ENCODE peak calls at places on chromosomes 6 and 20, in five cellular contexts. M, U, T, G and N are unnamed samples.

GRCh38 chr6:97865612-97866011 is 582.6 kb upstream of the MMS22L start:
- DNase-seq in M (no peak), U (no peak), T (no peak), G (no peak), N (no peak)

GRCh38 chr20:23103284-23104018 is 17.3 kb upstream of the CD93 start:
- DNase-seq in M (no peak), U (peak; percentile 46), T (no peak), G (no peak), N (no peak)

GRCh38 chr6:37056439-37057127 is 51.1 kb downstream of the FGD2 start:
- DNase-seq in M (no peak), U (no peak), T (no peak), G (no peak), N (no peak)

GRCh38 chr20:56328861-56329260 is 29.9 kb upstream of the FAM210B start:
- DNase-seq in M (no peak), U (peak; percentile 4), T (no peak), G (no peak), N (no peak)

GRCh38 chr6:161101517-161101916 is 109.9 kb downstream of the MAP3K4 start:
- DNase-seq in M (no peak), U (no peak), T (no peak), G (peak; percentile 41), N (no peak)

GRCh38 chr6:45479834-45480696 is 102.3 kb upstream of the SUPT3H start:
- DNase-seq in M (no peak), U (no peak), T (no peak), G (no peak), N (no peak)

GRCh38 chr20:11728937-11729336 is 188.8 kb upstream of the BTBD3 start:
- DNase-seq in M (no peak), U (no peak), T (no peak), G (no peak), N (no peak)

GRCh38 chr6:110341671-110342304 is 16.4 kb downstream of the METTL24 start:
- DNase-seq in M (peak; percentile 58), U (no peak), T (no peak), G (peak; percentile 64), N (no peak)

GRCh38 chr6:16982827-16983226 is 119.0 kb upstream of the STMND1 start:
- DNase-seq in M (no peak), U (peak; percentile 72), T (no peak), G (no peak), N (no peak)

GRCh38 chr20:38875170-38875993 is 50.8 kb upstream of the FAM83D start:
- DNase-seq in M (no peak), U (no peak), T (no peak), G (peak; percentile 90), N (no peak)

GRCh38 chr20:20010639-20011500 is 6.3 kb upstream of the NAA20 start:
- DNase-seq in M (no peak), U (peak; percentile 25), T (peak; percentile 20), G (no peak), N (peak; percentile 45)

GRCh38 chr6:142885182-142885867 is 59.7 kb downstream of the HIVEP2 start:
- DNase-seq in M (peak; percentile 87), U (peak; percentile 97), T (peak; percentile 75), G (no peak), N (no peak)

GRCh38 chr6:31143148-31143547 is 4.3 kb upstream of the PSORS1C2 start:
- DNase-seq in M (no peak), U (peak; percentile 89), T (peak; percentile 42), G (no peak), N (no peak)

GRCh38 chr6:129598244-129599187 is 111.5 kb downstream of the ARHGAP18 start:
- DNase-seq in M (no peak), U (peak; percentile 92), T (peak; percentile 68), G (no peak), N (no peak)

GRCh38 chr20:4893709-4894108 is 107.6 kb downstream of the SLC23A2 start:
- DNase-seq in M (no peak), U (no peak), T (no peak), G (no peak), N (no peak)

GRCh38 chr20:47764154-47764734 is 21.0 kb downstream of the SULF2 start:
- DNase-seq in M (peak; percentile 68), U (no peak), T (no peak), G (peak; percentile 34), N (no peak)

GRCh38 chr6:46059608-46060007 is 43.9 kb upstream of the CLIC5 start:
- DNase-seq in M (no peak), U (no peak), T (no peak), G (no peak), N (no peak)

GRCh38 chr20:45946149-45946970 is 11.9 kb downstream of the PCIF1 start:
- DNase-seq in M (no peak), U (peak; percentile 80), T (no peak), G (no peak), N (no peak)

GRCh38 chr6:138088307-138088744 is 18.9 kb downstream of the PERP start:
- DNase-seq in M (no peak), U (peak; percentile 73), T (peak; percentile 35), G (no peak), N (no peak)

GRCh38 chr20:63084563-63084927 is 77.8 kb upstream of the BHLHE23 start:
- DNase-seq in M (peak; percentile 68), U (no peak), T (no peak), G (peak; percentile 4), N (no peak)

GRCh38 chr20:55974491-55975202 is 30.7 kb downstream of the CBLN4 start:
- DNase-seq in M (no peak), U (no peak), T (no peak), G (no peak), N (no peak)

GRCh38 chr20:57389695-57390603 is 1.2 kb upstream of the RBM38 start:
- DNase-seq in M (no peak), U (no peak), T (no peak), G (peak; percentile 13), N (no peak)

GRCh38 chr20:11260611-11261010 is 586.8 kb upstream of the JAG1 start:
- DNase-seq in M (no peak), U (peak; percentile 13), T (no peak), G (no peak), N (no peak)

GRCh38 chr6:147201885-147202515 is 2.2 kb upstream of the STXBP5 start:
- DNase-seq in M (peak; percentile 58), U (peak; percentile 39), T (peak; percentile 51), G (peak; percentile 53), N (no peak)

GRCh38 chr6:121319112-121319553 is 15.1 kb downstream of the TBC1D32 start:
- DNase-seq in M (no peak), U (peak; percentile 56), T (no peak), G (no peak), N (no peak)

GRCh38 chr20:48359692-48360337 is 468.0 kb downstream of the PREX1 start:
- DNase-seq in M (peak; percentile 70), U (no peak), T (no peak), G (no peak), N (no peak)

GRCh38 chr20:48335421-48336090 is 492.2 kb downstream of the PREX1 start:
- DNase-seq in M (no peak), U (no peak), T (no peak), G (no peak), N (no peak)

GRCh38 chr20:62186887-62187866 is 4.3 kb downstream of the MTG2 start:
- DNase-seq in M (no peak), U (peak; percentile 68), T (no peak), G (no peak), N (no peak)

GRCh38 chr6:82331031-82331773 is 32.4 kb upstream of the TPBG start:
- DNase-seq in M (no peak), U (peak; percentile 68), T (peak; percentile 17), G (no peak), N (no peak)

GRCh38 chr20:61443541-61444126 is 191.6 kb downstream of the CDH4 start:
- DNase-seq in M (peak; percentile 25), U (peak; percentile 3), T (no peak), G (no peak), N (no peak)

GRCh38 chr20:18056174-18057105 is 1.3 kb downstream of the OVOL2 start:
- DNase-seq in M (peak; percentile 49), U (no peak), T (no peak), G (no peak), N (no peak)

GRCh38 chr6:54031194-54031593 is 80.0 kb upstream of the MLIP start:
- DNase-seq in M (no peak), U (no peak), T (no peak), G (no peak), N (no peak)

GRCh38 chr20:23697947-23698346 is 9.1 kb upstream of the CST4 start:
- DNase-seq in M (no peak), U (no peak), T (no peak), G (no peak), N (no peak)